ENCODE peak calls at places on chromosomes 2 and 18, in four cellular contexts. B is A549, H is SK-N-SH, G is GM12878. P is an unnamed sample.

GRCh38 chr2:105794926-105795574 is 50.3 kb downstream of the NCK2 start:
- DNase-seq in B (no peak), H (no peak), G (no peak), P (no peak)

GRCh38 chr2:182982934-182983333 is 55.3 kb downstream of the NCKAP1 start:
- DNase-seq in B (no peak), H (no peak), G (no peak), P (no peak)

GRCh38 chr18:77061291-77061945 is 71.2 kb downstream of the MBP start:
- DNase-seq in B (no peak), H (no peak), G (no peak), P (no peak)

GRCh38 chr2:37026050-37026449 is 58.1 kb downstream of the HEATR5B start:
- DNase-seq in B (no peak), H (peak), G (no peak), P (no peak)

GRCh38 chr2:50591642-50592041 is 440.3 kb downstream of the NRXN1 start:
- DNase-seq in B (no peak), H (no peak), G (no peak), P (no peak)

GRCh38 chr2:64945973-64946736 is 43.0 kb upstream of the SLC1A4 start:
- DNase-seq in B (no peak), H (no peak), G (peak), P (no peak)

GRCh38 chr2:42840760-42841159 is 48.4 kb upstream of the HAAO start:
- DNase-seq in B (no peak), H (no peak), G (no peak), P (no peak)

GRCh38 chr18:59029663-59030421 is 109.8 kb upstream of the SEC11C start:
- DNase-seq in B (no peak), H (no peak), G (no peak), P (no peak)

GRCh38 chr18:13017247-13017875 is 26.2 kb downstream of the CEP192 start:
- DNase-seq in B (no peak), H (no peak), G (no peak), P (no peak)

GRCh38 chr2:189222440-189222839 is 42.9 kb upstream of the COL5A2 start:
- DNase-seq in B (no peak), H (no peak), G (no peak), P (no peak)

GRCh38 chr2:28433935-28434599 is 41.4 kb downstream of the FOSL2 start:
- DNase-seq in B (no peak), H (no peak), G (no peak), P (no peak)

GRCh38 chr2:119249311-119249710 is 25.7 kb downstream of the STEAP3 start:
- DNase-seq in B (no peak), H (no peak), G (no peak), P (no peak)

GRCh38 chr2:231189571-231190495 is 8.6 kb upstream of the ARMC9 start:
- DNase-seq in B (no peak), H (no peak), G (no peak), P (no peak)

GRCh38 chr2:236733156-236733555 is 163.5 kb downstream of the ACKR3 start:
- DNase-seq in B (no peak), H (no peak), G (no peak), P (no peak)

GRCh38 chr2:108987111-108987510 is 1.9 kb downstream of the EDAR start:
- DNase-seq in B (no peak), H (no peak), G (no peak), P (no peak)

GRCh38 chr2:220586980-220587549 is 959.6 kb downstream of the SLC4A3 start:
- DNase-seq in B (no peak), H (no peak), G (no peak), P (no peak)

GRCh38 chr2:101113441-101114267 is 37.5 kb downstream of the TBC1D8 start:
- DNase-seq in B (peak), H (peak), G (no peak), P (no peak)

GRCh38 chr2:219514196-219514761 is at the start of gene ASIC4:
- DNase-seq in B (no peak), H (peak), G (no peak), P (peak)

GRCh38 chr2:174535757-174536703 is 49.2 kb upstream of the GPR155 start:
- DNase-seq in B (no peak), H (peak), G (no peak), P (no peak)

GRCh38 chr2:157355618-157356017 is 30.0 kb upstream of the ERMN start:
- DNase-seq in B (no peak), H (no peak), G (no peak), P (no peak)

GRCh38 chr2:167697194-167697593 is 550.2 kb downstream of the STK39 start:
- DNase-seq in B (no peak), H (no peak), G (no peak), P (no peak)

GRCh38 chr18:57107141-57107832 is 39.6 kb upstream of the BOD1L2 start:
- DNase-seq in B (no peak), H (no peak), G (no peak), P (no peak)

GRCh38 chr2:22450831-22451230 is 934.1 kb upstream of the KLHL29 start:
- DNase-seq in B (no peak), H (no peak), G (no peak), P (no peak)

GRCh38 chr18:61699397-61700090 is 193.3 kb downstream of the RNF152 start:
- DNase-seq in B (no peak), H (no peak), G (no peak), P (no peak)

GRCh38 chr2:176854062-176854461 is 358.5 kb upstream of the HNRNPA3 start:
- DNase-seq in B (no peak), H (no peak), G (no peak), P (no peak)

GRCh38 chr2:73984922-73985317 is 210 bp downstream of the TET3 start:
- DNase-seq in B (peak), H (no peak), G (no peak), P (no peak)
- TF ChIP-seq RCOR1 in B (no peak), H (no peak), G (no peak), P (no peak)

GRCh38 chr2:158702740-158703139 is 92.4 kb upstream of the DAPL1 start:
- DNase-seq in B (no peak), H (no peak), G (no peak), P (no peak)

GRCh38 chr2:158695287-158695686 is 99.8 kb upstream of the DAPL1 start:
- DNase-seq in B (no peak), H (no peak), G (no peak), P (no peak)

GRCh38 chr2:158693476-158693875 is 101.6 kb upstream of the DAPL1 start:
- DNase-seq in B (no peak), H (no peak), G (no peak), P (no peak)

GRCh38 chr2:158699323-158699722 is 95.8 kb upstream of the DAPL1 start:
- DNase-seq in B (no peak), H (no peak), G (no peak), P (no peak)
- TF ChIP-seq REST in B (no peak), H (no peak), G (no peak), P (no peak)

GRCh38 chr2:47516496-47517104 is 113.6 kb downstream of the MSH2 start:
- DNase-seq in B (no peak), H (no peak), G (no peak), P (no peak)
- TF ChIP-seq RCOR1 in B (no peak), H (no peak), G (no peak), P (no peak)

GRCh38 chr2:111896007-111896406 is 2.4 kb upstream of the MERTK start:
- DNase-seq in B (no peak), H (no peak), G (no peak), P (peak)

GRCh38 chr2:111898703-111899514 is 502 bp downstream of the MERTK start:
- DNase-seq in B (no peak), H (no peak), G (no peak), P (peak)

GRCh38 chr2:111896576-111896975 is 1.8 kb upstream of the MERTK start:
- DNase-seq in B (no peak), H (no peak), G (no peak), P (no peak)

GRCh38 chr2:111897630-111897923 is 830 bp upstream of the MERTK start:
- DNase-seq in B (no peak), H (no peak), G (no peak), P (no peak)

DNA sequence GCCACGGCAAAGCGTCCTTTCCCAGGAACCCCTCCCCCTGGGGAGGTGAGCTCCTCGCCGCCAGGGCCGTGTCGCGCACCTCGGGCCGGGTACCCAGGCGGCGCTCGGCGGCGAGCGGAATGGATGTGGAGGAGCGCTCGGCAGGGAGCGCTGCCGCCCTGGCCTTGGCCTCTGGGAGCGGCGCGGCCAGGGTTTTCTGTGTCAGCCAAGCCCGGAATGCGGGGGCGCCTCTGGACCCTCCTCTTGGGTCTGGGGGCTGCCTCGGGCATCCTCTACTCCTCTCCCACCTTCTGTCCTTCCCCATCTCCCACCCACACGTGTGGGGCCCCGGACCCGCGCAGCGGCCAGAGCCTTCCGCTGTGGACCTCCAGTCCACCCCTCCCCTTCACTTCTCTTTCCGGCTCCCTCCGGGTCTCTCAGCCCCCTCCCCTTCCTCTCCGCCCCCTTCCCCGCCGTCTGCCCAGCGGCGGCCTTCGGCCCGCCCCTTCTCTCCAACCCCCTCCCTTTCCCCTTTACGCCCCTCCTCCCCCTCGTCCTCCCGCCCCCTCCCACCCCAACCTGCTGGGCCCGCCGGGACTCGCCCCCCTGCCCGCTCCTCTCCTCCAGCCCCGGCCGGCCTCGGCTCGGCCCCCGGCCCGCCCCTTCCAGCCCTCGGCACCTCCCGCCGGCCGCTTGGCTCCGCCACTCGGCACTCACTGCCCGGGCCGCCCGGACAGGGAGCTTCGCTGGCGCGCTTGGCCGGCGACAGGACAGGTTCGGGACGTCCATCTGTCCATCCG is at the start of gene MERTK:
- DNase-seq in B (peak), H (peak), G (no peak), P (peak)
- TF ChIP-seq REST in B (no peak), H (no peak), G (no peak), P (no peak)

GRCh38 chr2:159402790-159403189 is 116.3 kb upstream of the WDSUB1 start:
- DNase-seq in B (no peak), H (no peak), G (no peak), P (no peak)

GRCh38 chr2:159396796-159397195 is 110.3 kb upstream of the WDSUB1 start:
- DNase-seq in B (no peak), H (peak), G (no peak), P (no peak)

GRCh38 chr2:159399716-159400525 is 113.4 kb upstream of the WDSUB1 start:
- DNase-seq in B (no peak), H (no peak), G (no peak), P (no peak)
- TF ChIP-seq RCOR1 in B (no peak), H (no peak), G (no peak), P (no peak)

GRCh38 chr18:28174181-28174906 is 2.6 kb downstream of the CDH2 start:
- DNase-seq in B (no peak), H (no peak), G (no peak), P (no peak)
- TF ChIP-seq REST in B (no peak), H (no peak), G (no peak), P (no peak)

GRCh38 chr2:96103388-96103705 is 13.0 kb downstream of the ADRA2B start:
- DNase-seq in B (no peak), H (peak), G (no peak), P (no peak)
- TF ChIP-seq RCOR1 in B (no peak), H (no peak), G (no peak), P (no peak)

GRCh38 chr2:216082805-216083204 is 1.1 kb downstream of the TMEM169 start:
- DNase-seq in B (no peak), H (peak), G (no peak), P (no peak)
- TF ChIP-seq REST in B (no peak), H (peak), G (peak), P (no peak)

GRCh38 chr18:75008186-75008585 is 200.8 kb downstream of the PTGR3 start:
- DNase-seq in B (no peak), H (no peak), G (no peak), P (no peak)

GRCh38 chr18:75003089-75003488 is 205.8 kb downstream of the PTGR3 start:
- DNase-seq in B (no peak), H (no peak), G (no peak), P (no peak)

GRCh38 chr18:75009296-75009695 is 199.6 kb downstream of the PTGR3 start:
- DNase-seq in B (no peak), H (no peak), G (no peak), P (no peak)

GRCh38 chr18:75005622-75006021 is 203.3 kb downstream of the PTGR3 start:
- DNase-seq in B (no peak), H (no peak), G (no peak), P (no peak)

GRCh38 chr18:75003764-75004690 is 204.9 kb downstream of the PTGR3 start:
- DNase-seq in B (no peak), H (no peak), G (no peak), P (no peak)
- TF ChIP-seq RCOR1 in B (no peak), H (no peak), G (no peak), P (no peak)

P was measured in K562.